ENCODE peak calls at places on chromosome 10, in four cellular contexts. J, M, G and D are unnamed samples.

GRCh38 chr10:90407116-90407515 is 450.7 kb downstream of the HTR7 start:
- DNase-seq in J (no peak), M (no peak), G (no peak), D (no peak)

GRCh38 chr10:46527241-46527811 is 29.1 kb downstream of the GPRIN2 start:
- DNase-seq in J (no peak), M (no peak), G (peak; percentile 9), D (no peak)

GRCh38 chr10:126455766-126456425 is 67.6 kb upstream of the ADAM12 start:
- DNase-seq in J (no peak), M (no peak), G (no peak), D (no peak)

GRCh38 chr10:112801748-112802147 is 148.3 kb upstream of the TCF7L2 start:
- DNase-seq in J (no peak), M (no peak), G (no peak), D (no peak)

GRCh38 chr10:104317195-104318095 is 20.8 kb downstream of the ITPRIP start:
- DNase-seq in J (no peak), M (no peak), G (no peak), D (no peak)

GRCh38 chr10:86871563-86872183 is 85.7 kb downstream of the MMRN2 start:
- DNase-seq in J (no peak), M (no peak), G (no peak), D (no peak)

GRCh38 chr10:36578306-36578705 is 547.1 kb upstream of the ANKRD30A start:
- DNase-seq in J (no peak), M (no peak), G (no peak), D (no peak)

GRCh38 chr10:11292576-11293302 is 275.1 kb downstream of the CELF2 start:
- DNase-seq in J (no peak), M (no peak), G (no peak), D (no peak)

GRCh38 chr10:17453377-17454091 is 861 bp downstream of the ST8SIA6 start:
- DNase-seq in J (peak; percentile 37), M (peak; percentile 69), G (peak; percentile 71), D (no peak)

GRCh38 chr10:32004161-32004591 is 52.0 kb downstream of the KIF5B start:
- DNase-seq in J (no peak), M (no peak), G (peak; percentile 37), D (peak; percentile 2)

GRCh38 chr10:36608251-36608650 is 517.1 kb upstream of the ANKRD30A start:
- DNase-seq in J (no peak), M (no peak), G (no peak), D (no peak)

GRCh38 chr10:32246685-32247084 is 100.3 kb downstream of the EPC1 start:
- DNase-seq in J (no peak), M (no peak), G (no peak), D (no peak)

GRCh38 chr10:484925-485661 is 204.4 kb downstream of the DIP2C start:
- DNase-seq in J (no peak), M (no peak), G (no peak), D (no peak)

GRCh38 chr10:122301055-122301810 is 30.1 kb downstream of the BTBD16 start:
- DNase-seq in J (no peak), M (no peak), G (no peak), D (peak; percentile 75)

GRCh38 chr10:35456175-35456574 is 119.9 kb downstream of the CCNY start:
- DNase-seq in J (no peak), M (no peak), G (no peak), D (no peak)

GRCh38 chr10:77801474-77802238 is 124.9 kb downstream of the DLG5 start:
- DNase-seq in J (no peak), M (no peak), G (no peak), D (peak; percentile 82)

GRCh38 chr10:6136215-6137201 is 47.7 kb downstream of the RBM17 start:
- DNase-seq in J (no peak), M (no peak), G (no peak), D (no peak)

GRCh38 chr10:26697163-26697921 is at the start of gene PDSS1:
- DNase-seq in J (peak; percentile 73), M (peak; percentile 83), G (peak; percentile 70), D (peak; percentile 78)

GRCh38 chr10:36057180-36057579 is 415.1 kb upstream of the FZD8 start:
- DNase-seq in J (no peak), M (no peak), G (no peak), D (no peak)

GRCh38 chr10:5890519-5890878 is 456 bp downstream of the FBH1 start:
- DNase-seq in J (peak; percentile 40), M (no peak), G (peak; percentile 18), D (peak; percentile 40)

GRCh38 chr10:53646525-53646924 is 873.9 kb upstream of the MBL2 start:
- DNase-seq in J (no peak), M (no peak), G (no peak), D (no peak)

GRCh38 chr10:74163313-74164068 is 12.5 kb downstream of the ADK start:
- DNase-seq in J (no peak), M (no peak), G (no peak), D (no peak)

GRCh38 chr10:121668336-121669009 is 70.2 kb upstream of the FGFR2 start:
- DNase-seq in J (no peak), M (no peak), G (peak; percentile 56), D (no peak)

GRCh38 chr10:114379631-114380041 is 24.7 kb downstream of the AFAP1L2 start:
- DNase-seq in J (no peak), M (no peak), G (no peak), D (no peak)

GRCh38 chr10:2936816-2937215 is 130.5 kb upstream of the PFKP start:
- DNase-seq in J (no peak), M (no peak), G (no peak), D (no peak)

GRCh38 chr10:113854757-113855626 is 531 bp downstream of the NHLRC2 start:
- DNase-seq in J (peak; percentile 72), M (peak; percentile 65), G (peak; percentile 42), D (peak; percentile 85)

GRCh38 chr10:102342462-102342861 is 53.0 kb upstream of the NFKB2 start:
- DNase-seq in J (no peak), M (no peak), G (peak; percentile 59), D (no peak)

GRCh38 chr10:97873569-97873968 is 23.9 kb downstream of the GOLGA7B start:
- DNase-seq in J (no peak), M (no peak), G (no peak), D (no peak)

GRCh38 chr10:106920538-106920937 is 244.0 kb downstream of the SORCS1 start:
- DNase-seq in J (no peak), M (no peak), G (no peak), D (no peak)

GRCh38 chr10:47318706-47319105 is 3.5 kb upstream of the GDF2 start:
- DNase-seq in J (peak; percentile 29), M (peak; percentile 79), G (no peak), D (peak; percentile 40)

GRCh38 chr10:44195120-44196007 is 189.5 kb downstream of the CXCL12 start:
- DNase-seq in J (peak; percentile 28), M (no peak), G (no peak), D (peak; percentile 15)

GRCh38 chr10:121658111-121658510 is 59.9 kb upstream of the FGFR2 start:
- DNase-seq in J (no peak), M (no peak), G (no peak), D (no peak)

DNA sequence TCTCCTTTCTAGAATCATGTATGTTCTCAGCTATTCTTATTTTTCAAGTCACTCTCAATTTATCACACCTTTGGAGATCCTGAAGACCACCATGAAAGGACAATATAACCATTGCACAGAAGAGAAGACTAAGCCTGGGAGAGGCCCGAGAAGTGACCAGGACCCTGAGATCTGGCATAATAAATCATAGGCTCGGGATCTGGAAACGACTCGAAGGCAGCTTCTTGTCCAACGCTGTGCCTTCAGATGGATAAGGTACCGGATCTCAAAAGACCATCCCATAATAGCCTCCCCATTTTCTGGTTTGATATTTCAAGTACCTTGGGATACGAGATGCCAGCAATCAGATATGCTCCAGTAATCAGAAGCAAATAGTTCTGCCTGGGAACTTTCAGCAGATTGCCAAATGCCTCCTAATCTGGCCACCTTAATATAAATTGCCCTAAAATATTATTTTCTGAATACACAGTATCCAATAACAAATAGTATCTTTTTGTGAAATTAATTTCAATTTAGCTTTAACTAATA is 179.2 kb upstream of the ZMIZ1 start:
- DNase-seq in J (no peak), M (no peak), G (no peak), D (no peak)
- TF ChIP-seq MAX in J (no peak), M (no peak), G (no peak), D (no peak)

GRCh38 chr10:22655312-22655973 is 58.9 kb downstream of the PIP4K2A start:
- DNase-seq in J (peak; percentile 14), M (no peak), G (no peak), D (no peak)
- TF ChIP-seq CTCF in J (no peak), M (no peak), G (no peak), D (no peak)

DNA sequence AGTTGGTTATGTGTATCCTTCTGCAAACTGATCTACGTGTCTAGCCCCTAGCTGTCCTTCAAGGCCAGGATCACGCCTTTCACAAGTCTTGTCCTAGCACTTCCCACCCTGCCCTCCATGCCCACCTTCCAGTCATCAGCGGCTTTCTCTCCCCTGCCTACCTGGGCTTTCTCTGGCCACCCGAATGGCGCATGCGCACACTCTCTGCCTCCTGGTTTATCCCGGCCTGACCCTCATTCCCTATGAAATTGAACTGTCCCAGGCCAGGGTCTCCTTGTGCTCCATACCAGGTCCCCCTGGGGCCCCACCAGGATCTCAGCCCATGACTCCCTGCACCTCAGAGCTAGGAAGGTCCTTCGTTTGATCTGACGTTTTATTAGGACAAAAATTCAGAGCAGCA is 31.6 kb upstream of the CTBP2 start:
- DNase-seq in J (no peak), M (no peak), G (no peak), D (no peak)
- TF ChIP-seq MAX in J (no peak), M (no peak), G (no peak), D (no peak)

GRCh38 chr10:95906675-95907453 is 911 bp upstream of the CC2D2B start:
- DNase-seq in J (peak; percentile 40), M (peak; percentile 34), G (peak; percentile 43), D (peak; percentile 84)

GRCh38 chr10:95909591-95909990 is 1.8 kb downstream of the CC2D2B start:
- DNase-seq in J (no peak), M (no peak), G (no peak), D (no peak)

GRCh38 chr10:95908450-95908849 is 675 bp downstream of the CC2D2B start:
- DNase-seq in J (no peak), M (no peak), G (no peak), D (no peak)

GRCh38 chr10:95907454-95908253 is at the start of gene CC2D2B:
- DNase-seq in J (peak; percentile 79), M (peak; percentile 82), G (peak; percentile 85), D (peak; percentile 91)
- TF ChIP-seq CTCF in J (peak; percentile 33), M (peak; percentile 26), G (no peak), D (no peak)